ENCODE peak calls at places on chromosomes 3 and 15, in four cellular contexts. J is K562, C is IMR-90, U is A549. L is an unnamed sample.

GRCh38 chr3:8318002-8318649 is 183.5 kb upstream of the LMCD1 start:
- DNase-seq in U (no peak), J (no peak), C (peak; percentile 82), L (no peak)

GRCh38 chr3:170835346-170835745 is 34.6 kb downstream of the RPL22L1 start:
- DNase-seq in C (no peak), U (no peak), J (no peak), L (no peak)

GRCh38 chr15:79296583-79296982 is 14.1 kb downstream of the ANKRD34C start:
- DNase-seq in J (no peak), C (no peak), U (peak; percentile 36), L (no peak)

GRCh38 chr3:51270559-51270958 is 114.5 kb upstream of the MANF start:
- DNase-seq in J (no peak), U (no peak), C (no peak), L (no peak)

GRCh38 chr3:45224824-45225464 is 1.1 kb downstream of the TMEM158 start:
- DNase-seq in C (peak; percentile 78), U (peak; percentile 75), J (peak; percentile 75), L (peak; percentile 40)

GRCh38 chr3:155065537-155065936 is 14.6 kb upstream of the MME start:
- DNase-seq in J (no peak), C (peak; percentile 88), U (no peak), L (no peak)

GRCh38 chr15:72196409-72197044 is 1.1 kb downstream of the GRAMD2A start:
- DNase-seq in J (no peak), C (no peak), U (peak; percentile 35), L (no peak)

GRCh38 chr3:58988041-58988440 is 61.8 kb downstream of the CFAP20DC start:
- DNase-seq in J (no peak), C (no peak), U (no peak), L (no peak)

GRCh38 chr3:31634485-31634884 is 101.8 kb downstream of the STT3B start:
- DNase-seq in U (no peak), C (peak; percentile 70), J (no peak), L (no peak)

GRCh38 chr3:126343675-126344074 is 13.5 kb downstream of the KLF15 start:
- DNase-seq in U (no peak), J (no peak), C (no peak), L (no peak)

GRCh38 chr15:31367730-31368344 is 41.2 kb downstream of the KLF13 start:
- DNase-seq in C (no peak), U (no peak), J (no peak), L (no peak)

GRCh38 chr3:193548406-193548805 is 6.3 kb downstream of the ATP13A4 start:
- DNase-seq in C (no peak), J (no peak), U (no peak), L (no peak)

GRCh38 chr3:148863297-148863696 is 1.8 kb upstream of the CPA3 start:
- DNase-seq in U (no peak), C (no peak), J (no peak), L (no peak)

GRCh38 chr3:148861277-148861869 is 3.7 kb upstream of the CPA3 start:
- DNase-seq in J (peak; percentile 49), C (peak; percentile 54), U (peak; percentile 50), L (peak; percentile 29)

GRCh38 chr3:148863814-148864213 is 1.3 kb upstream of the CPA3 start:
- DNase-seq in U (no peak), J (no peak), C (no peak), L (no peak)

GRCh38 chr3:148865039-148865438 is at the start of gene CPA3:
- DNase-seq in U (no peak), J (no peak), C (no peak), L (no peak)

DNA sequence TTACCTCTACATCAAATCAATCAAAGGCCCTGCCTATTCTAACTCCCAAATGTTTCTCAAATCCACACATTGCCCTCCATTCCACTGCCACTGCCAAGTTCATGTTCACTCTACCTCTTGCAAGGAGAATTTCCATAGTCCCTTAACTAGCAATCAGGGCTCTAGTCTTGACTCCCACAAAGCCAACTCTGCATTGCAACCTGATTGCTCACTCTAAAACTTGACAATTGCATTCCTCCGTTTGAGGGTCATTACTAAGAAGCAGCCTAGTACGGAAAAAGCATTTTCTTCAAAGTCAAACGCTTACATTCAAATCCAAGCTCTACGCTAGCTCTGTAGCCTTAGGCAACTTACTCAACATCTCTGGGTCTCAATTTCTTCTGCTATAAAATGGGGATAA is 1.2 kb downstream of the CPA3 start:
- DNase-seq in C (peak; percentile 69), U (no peak), J (no peak), L (no peak)
- TF ChIP-seq MAZ in C (no peak), U (no peak), J (no peak), L (no peak)

GRCh38 chr3:11120091-11120845 is 34.0 kb upstream of the HRH1 start:
- DNase-seq in U (no peak), C (no peak), J (peak; percentile 5), L (no peak)

GRCh38 chr3:11115548-11115947 is 38.7 kb upstream of the HRH1 start:
- DNase-seq in U (no peak), J (peak; percentile 6), C (no peak), L (no peak)

GRCh38 chr3:11118181-11118682 is 36.1 kb upstream of the HRH1 start:
- DNase-seq in U (no peak), J (no peak), C (peak; percentile 70), L (no peak)

GRCh38 chr3:11117591-11117990 is 36.7 kb upstream of the HRH1 start:
- DNase-seq in C (no peak), J (peak; percentile 3), U (no peak), L (no peak)

GRCh38 chr3:11116336-11117059 is 37.8 kb upstream of the HRH1 start:
- DNase-seq in U (no peak), J (peak; percentile 4), C (peak; percentile 37), L (no peak)
- TF ChIP-seq MAZ in U (no peak), J (no peak), C (no peak), L (no peak)

DNA sequence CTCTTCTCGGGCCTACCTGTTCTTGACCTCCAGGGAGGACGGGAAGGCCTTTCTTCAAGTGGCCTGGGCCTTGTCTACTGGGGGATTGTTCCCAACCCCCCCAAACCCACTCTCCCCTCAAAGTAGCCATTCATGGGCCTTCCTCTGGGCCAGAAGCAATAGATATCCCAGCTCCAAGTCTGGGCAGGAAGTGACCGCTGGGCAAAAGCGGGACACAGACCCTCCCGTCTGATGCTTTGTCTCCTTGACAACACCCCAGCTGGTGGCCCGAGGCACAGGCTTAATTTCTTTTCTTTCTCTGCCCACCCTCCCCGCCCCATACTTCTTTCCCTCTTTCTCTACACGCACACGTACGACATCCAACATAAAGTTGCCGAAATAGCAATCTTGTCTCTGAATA is 41.4 kb upstream of the FEZF2 start:
- DNase-seq in J (no peak), U (no peak), C (no peak), L (no peak)
- TF ChIP-seq MAZ in J (no peak), U (no peak), C (no peak), L (no peak)

DNA sequence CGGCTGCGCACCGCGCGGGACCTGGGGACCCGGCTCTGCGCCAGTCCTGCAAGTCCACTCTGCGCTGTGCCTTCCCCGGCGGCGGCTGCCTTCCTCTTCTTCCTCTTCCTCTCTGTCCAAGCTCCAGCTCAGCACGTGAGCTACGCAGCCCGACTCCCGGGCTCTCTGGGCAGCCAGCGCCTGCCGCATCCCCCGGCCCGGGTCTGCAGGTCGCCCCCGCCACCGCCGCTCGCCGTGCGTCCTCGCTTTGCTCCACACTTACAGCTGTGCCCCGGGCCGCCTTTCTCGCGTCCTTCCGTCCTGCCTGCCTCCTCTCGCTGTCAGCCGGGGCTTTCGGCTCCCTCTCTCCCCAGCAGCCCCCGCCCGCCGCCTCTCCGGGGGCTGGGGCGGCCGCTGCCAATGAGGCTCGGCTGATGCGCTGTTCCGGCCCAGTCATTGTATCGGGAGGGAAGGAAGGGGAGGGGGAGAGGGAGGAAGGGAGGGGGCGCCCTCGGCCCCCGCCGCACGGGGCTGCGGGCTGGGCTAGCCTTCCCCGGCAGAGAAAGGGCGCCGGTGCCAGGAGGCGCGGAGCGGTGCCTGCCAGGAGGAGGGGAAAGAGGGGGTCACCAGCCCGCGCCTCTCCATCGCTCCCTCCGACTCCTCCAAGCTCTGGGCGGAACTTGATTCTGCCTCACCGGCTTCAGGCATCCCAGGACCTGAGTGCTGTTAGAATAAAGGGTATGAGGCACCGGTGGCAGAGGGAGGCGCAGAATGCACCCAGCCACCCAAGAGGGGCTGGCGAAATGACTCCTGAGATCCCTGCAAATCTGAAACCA is 156.6 kb upstream of the FRMD4B start:
- DNase-seq in C (no peak), U (peak; percentile 13), J (no peak), L (no peak)
- TF ChIP-seq MAZ in C (no peak), U (no peak), J (no peak), L (no peak)

DNA sequence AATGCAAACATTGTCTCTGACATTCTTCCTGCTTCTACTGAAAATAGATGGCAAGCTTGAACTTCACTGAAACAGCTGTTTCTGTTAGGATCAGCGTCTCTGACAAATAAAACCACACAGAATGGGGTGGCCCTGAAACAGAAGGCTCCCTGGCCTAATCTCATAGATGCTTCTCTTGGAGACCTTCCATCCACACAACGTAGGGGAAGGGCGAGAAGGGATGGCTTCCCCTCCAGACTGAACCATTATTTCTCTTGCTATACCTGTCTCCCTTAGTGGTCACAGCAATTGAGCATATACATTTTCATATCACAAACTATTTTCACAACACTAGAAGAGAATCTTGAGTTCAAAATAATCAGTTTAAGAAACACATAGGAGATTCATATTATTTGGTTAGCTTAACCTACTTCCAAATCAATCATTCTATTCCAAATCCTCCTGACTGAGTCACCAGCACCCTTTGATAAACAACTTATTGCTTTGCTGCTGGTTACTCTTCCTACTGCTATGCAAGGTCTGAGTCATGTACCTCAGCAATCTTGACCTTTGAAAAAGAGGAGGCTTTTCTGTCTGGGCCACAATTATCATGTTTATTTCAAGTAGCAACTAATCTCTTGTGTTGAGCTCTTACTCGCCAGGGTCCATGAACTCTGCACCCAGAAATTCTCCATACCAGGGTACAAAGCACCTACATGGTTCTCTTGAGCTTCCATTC is 45.5 kb downstream of the CBLB start:
- DNase-seq in J (no peak), U (peak; percentile 65), C (peak; percentile 98), L (peak; percentile 39)
- TF ChIP-seq MAZ in J (no peak), U (no peak), C (no peak), L (no peak)

GRCh38 chr15:53539878-53540277 is 219.6 kb downstream of the WDR72 start:
- DNase-seq in J (no peak), U (no peak), C (no peak), L (no peak)
- TF ChIP-seq MAZ in J (no peak), U (no peak), C (no peak), L (no peak)

GRCh38 chr3:87997298-87997697 is 61.5 kb downstream of the CGGBP1 start:
- DNase-seq in J (no peak), C (no peak), U (no peak), L (no peak)
- TF ChIP-seq MAZ in J (no peak), C (no peak), U (no peak), L (no peak)